ENCODE peak calls at places on chromosomes 11 and 22, in eight cellular contexts. J is H4, N is stromal cell of bone marrow, X is SK-N-DZ, W is kidney, C is EH, V is NAMALWA, Q is cardiac muscle cell. B is an unnamed sample.

GRCh38 chr22:36224245-36224644 is 15.1 kb downstream of the APOL2 start:
- DNase-seq in J (no peak), N (no peak), X (no peak), W (no peak), C (no peak), V (no peak), Q (no peak), B (no peak)

GRCh38 chr11:47797633-47798032 is 30.5 kb upstream of the FNBP4 start:
- DNase-seq in J (peak; percentile 41), N (peak; percentile 28), X (no peak), W (no peak), C (peak; percentile 79), V (no peak), Q (peak; percentile 81), B (no peak)

GRCh38 chr11:123672568-123672967 is 18.1 kb upstream of the SCN3B start:
- DNase-seq in J (no peak), N (no peak), X (peak; percentile 81), W (no peak), C (no peak), V (no peak), Q (no peak), B (no peak)

GRCh38 chr11:100593321-100593720 is 93.8 kb upstream of the ARHGAP42 start:
- DNase-seq in J (peak; percentile 44), N (no peak), X (no peak), W (no peak), C (no peak), V (no peak), Q (no peak), B (no peak)

GRCh38 chr11:117861151-117862018 is 15.1 kb downstream of the FXYD6 start:
- DNase-seq in J (peak; percentile 58), N (no peak), X (peak; percentile 91), W (no peak), C (peak; percentile 8), V (no peak), Q (no peak), B (peak; percentile 72)

GRCh38 chr22:48945621-48946458 is 881.8 kb downstream of the BRD1 start:
- DNase-seq in J (no peak), N (no peak), X (no peak), W (no peak), C (no peak), V (no peak), Q (no peak), B (no peak)

GRCh38 chr22:19448076-19448607 is 631 bp upstream of the C22orf39 start:
- DNase-seq in J (peak; percentile 40), N (no peak), X (peak; percentile 78), W (no peak), C (peak; percentile 48), V (peak; percentile 96), Q (peak; percentile 86), B (no peak)

GRCh38 chr11:10287766-10288165 is 6.3 kb downstream of the SBF2 start:
- DNase-seq in J (no peak), N (no peak), X (no peak), W (no peak), C (no peak), V (no peak), Q (no peak), B (no peak)

GRCh38 chr11:123235117-123235686 is 40.2 kb upstream of the CLMP start:
- DNase-seq in J (peak; percentile 37), N (no peak), X (no peak), W (peak; percentile 82), C (no peak), V (peak; percentile 51), Q (peak; percentile 66), B (peak; percentile 73)

GRCh38 chr11:73428227-73428626 is 52.0 kb downstream of the RELT start:
- DNase-seq in J (no peak), N (no peak), X (no peak), W (no peak), C (no peak), V (no peak), Q (no peak), B (no peak)

GRCh38 chr11:101718406-101718805 is 134.6 kb upstream of the TRPC6 start:
- DNase-seq in J (no peak), N (no peak), X (no peak), W (no peak), C (no peak), V (no peak), Q (no peak), B (no peak)

GRCh38 chr22:38016182-38017078 is 32.1 kb upstream of the SOX10 start:
- DNase-seq in J (peak; percentile 64), N (no peak), X (no peak), W (no peak), C (no peak), V (no peak), Q (peak; percentile 80), B (peak; percentile 63)

GRCh38 chr11:63683133-63683991 is 2.1 kb downstream of the RTN3 start:
- DNase-seq in J (no peak), N (peak; percentile 39), X (no peak), W (no peak), C (peak; percentile 67), V (peak; percentile 48), Q (peak; percentile 61), B (no peak)

GRCh38 chr11:64353101-64353738 is 5.7 kb upstream of the RPS6KA4 start:
- DNase-seq in J (no peak), N (no peak), X (no peak), W (peak; percentile 82), C (no peak), V (no peak), Q (no peak), B (no peak)

B was measured in Right ventricle myocardium superior.